ENCODE peak calls at places on chromosome 22, in four cellular contexts. S, X, O and V are unnamed samples.

GRCh38 chr22:50720861-50721844 is 16.9 kb upstream of the ACR start:
- DNase-seq in S (no peak), X (no peak), O (no peak), V (no peak)

GRCh38 chr22:50176850-50177536 is 6.5 kb downstream of the PANX2 start:
- DNase-seq in S (no peak), X (no peak), O (no peak), V (no peak)

GRCh38 chr22:49258107-49259010 is 569.3 kb downstream of the BRD1 start:
- DNase-seq in S (no peak), X (no peak), O (no peak), V (no peak)

GRCh38 chr22:36493690-36494110 is 12.3 kb upstream of the TXN2 start:
- DNase-seq in S (no peak), X (no peak), O (peak), V (no peak)

GRCh38 chr22:24153959-24154358 is 27.3 kb upstream of the SUSD2 start:
- DNase-seq in S (no peak), X (no peak), O (no peak), V (no peak)

GRCh38 chr22:31488988-31489617 is 539 bp downstream of the EIF4ENIF1 start:
- DNase-seq in S (no peak), X (no peak), O (no peak), V (no peak)

GRCh38 chr22:41557401-41558240 is 3.2 kb upstream of the CSDC2 start:
- DNase-seq in S (no peak), X (peak), O (no peak), V (no peak)

GRCh38 chr22:20157416-20158183 is 6.7 kb upstream of the CCDC188 start:
- DNase-seq in S (no peak), X (no peak), O (no peak), V (no peak)

GRCh38 chr22:20533095-20533878 is 25.9 kb downstream of the MED15 start:
- DNase-seq in S (no peak), X (no peak), O (no peak), V (no peak)

GRCh38 chr22:24233235-24233634 is 11.6 kb downstream of the GGT5 start:
- DNase-seq in S (no peak), X (no peak), O (no peak), V (no peak)

GRCh38 chr22:19884161-19884953 is 29.7 kb upstream of the GNB1L start:
- DNase-seq in S (no peak), X (no peak), O (no peak), V (no peak)

GRCh38 chr22:45154383-45154782 is 9.3 kb upstream of the NUP50 start:
- DNase-seq in S (no peak), X (no peak), O (no peak), V (no peak)
- TF ChIP-seq SUZ12 in S (no peak), X (no peak), O (no peak), V (no peak)

DNA sequence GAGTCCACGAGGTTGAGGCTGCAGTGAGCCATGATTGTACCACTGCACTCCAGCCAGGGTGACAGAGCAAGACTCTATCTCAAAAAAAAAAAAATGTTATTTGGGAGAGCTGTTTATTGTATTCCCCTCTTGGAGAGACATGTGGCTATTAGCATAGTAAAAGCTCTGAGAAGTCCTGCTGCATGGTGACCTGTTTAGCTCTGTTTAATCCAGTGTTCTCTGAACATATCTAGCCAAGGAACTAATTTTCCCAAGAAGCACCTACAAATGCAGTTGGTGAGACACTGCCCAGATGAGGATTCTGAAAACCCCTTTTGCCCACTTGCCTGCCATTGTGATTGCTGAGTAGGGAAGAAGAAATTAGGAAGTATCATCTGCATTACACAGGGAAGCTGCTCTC is 15.6 kb downstream of the TIMP3 start:
- DNase-seq in S (no peak), X (no peak), O (no peak), V (no peak)
- H3K4me3 ChIP-seq in S (no peak), X (no peak), O (no peak), V (no peak)

DNA sequence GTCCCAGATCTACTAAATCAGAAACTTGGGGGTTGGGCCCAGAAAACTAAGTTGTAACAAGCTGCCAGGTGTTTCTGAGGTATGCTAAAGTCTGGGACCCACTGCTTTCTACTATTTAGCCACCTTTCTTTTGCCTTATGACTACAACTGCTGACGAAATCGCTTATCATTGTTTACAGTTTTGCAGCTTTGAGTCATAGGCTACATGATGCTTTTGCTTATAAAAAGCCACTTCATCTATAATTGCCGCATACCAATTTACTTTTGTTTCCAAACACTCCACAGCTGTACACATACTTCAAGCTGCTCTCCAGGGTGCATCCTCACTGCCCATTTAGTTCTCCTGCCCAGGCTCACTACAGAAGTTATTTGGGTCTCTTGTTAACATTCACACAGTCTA is 144.7 kb downstream of the ENTHD1 start:
- DNase-seq in S (no peak), X (no peak), O (no peak), V (no peak)
- TF ChIP-seq YY1 in S (no peak), X (no peak), O (no peak), V (no peak)

DNA sequence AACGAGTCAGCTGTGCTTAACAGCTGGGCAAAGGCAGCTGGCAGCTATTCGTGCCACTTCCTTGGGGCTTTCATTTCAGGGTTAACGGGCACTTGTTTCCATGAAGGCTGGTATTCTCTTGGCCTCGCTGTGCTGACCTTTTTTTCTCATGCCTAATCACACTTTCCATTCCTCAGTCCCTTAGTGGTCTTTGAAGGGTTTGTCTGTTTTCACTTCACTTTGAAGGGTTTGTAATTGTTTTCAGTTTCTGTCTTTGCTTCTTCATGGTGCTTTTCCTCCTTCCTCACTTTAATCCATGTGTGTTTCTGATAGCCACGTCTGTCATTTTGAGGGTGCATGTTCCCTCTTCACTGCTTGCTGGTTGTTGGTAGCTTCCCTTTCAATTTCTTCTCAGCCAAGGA is 24.6 kb downstream of the PPIL2 start:
- DNase-seq in S (no peak), X (no peak), O (peak), V (no peak)
- TF ChIP-seq SUZ12 in S (no peak), X (no peak), O (no peak), V (no peak)